ENCODE peak calls at places on chromosomes 12 and 14, in seven cellular contexts. B is upper lobe of left lung, F is HepG2, K is Panc1, P is prostate gland, M is SK-N-MC, J is suprapubic skin. T is an unnamed sample.

GRCh38 chr12:101414533-101415119 is 7.1 kb upstream of the ARL1 start:
- DNase-seq in B (no peak), M (peak; percentile 24), P (peak; percentile 46), F (peak; percentile 58), J (no peak), K (peak; percentile 68), T (no peak)

GRCh38 chr12:101608301-101609133 is 13.7 kb downstream of the MYBPC1 start:
- DNase-seq in J (no peak), K (no peak), F (peak; percentile 100), B (no peak), P (peak; percentile 91), M (no peak), T (peak; percentile 85)

GRCh38 chr12:112891093-112892024 is 15.4 kb upstream of the OAS1 start:
- DNase-seq in B (no peak), K (no peak), M (no peak), P (no peak), F (no peak), J (no peak), T (no peak)

GRCh38 chr14:64387232-64387737 is 868 bp upstream of the MTHFD1 start:
- DNase-seq in F (peak; percentile 10), J (no peak), K (no peak), M (no peak), P (peak; percentile 19), B (no peak), T (no peak)

GRCh38 chr14:45271858-45272537 is 19.0 kb upstream of the MIS18BP1 start:
- DNase-seq in B (no peak), J (no peak), F (no peak), K (no peak), M (no peak), P (no peak), T (no peak)

GRCh38 chr14:22011243-22011642 is 337.6 kb upstream of the OR4E1 start:
- DNase-seq in K (no peak), F (no peak), B (no peak), J (no peak), M (no peak), P (no peak), T (no peak)

GRCh38 chr12:113097716-113098427 is 37.7 kb downstream of the RASAL1 start:
- DNase-seq in J (no peak), M (no peak), P (no peak), B (no peak), K (no peak), F (no peak), T (no peak)

GRCh38 chr12:7293670-7294069 is 10.2 kb upstream of the ACSM4 start:
- DNase-seq in P (no peak), J (no peak), F (no peak), K (no peak), M (no peak), B (no peak), T (no peak)

GRCh38 chr12:38903596-38903995 is 1.8 kb downstream of the CPNE8 start:
- DNase-seq in F (no peak), P (no peak), B (no peak), M (no peak), J (no peak), K (no peak), T (no peak)

GRCh38 chr12:38895446-38895845 is 9.9 kb downstream of the CPNE8 start:
- DNase-seq in M (no peak), P (no peak), F (no peak), B (no peak), J (no peak), K (no peak), T (no peak)

GRCh38 chr12:38892976-38893375 is 12.4 kb downstream of the CPNE8 start:
- DNase-seq in P (no peak), B (no peak), J (no peak), M (no peak), K (no peak), F (no peak), T (no peak)

GRCh38 chr12:38892090-38892786 is 13.2 kb downstream of the CPNE8 start:
- DNase-seq in K (no peak), J (no peak), P (no peak), B (no peak), M (no peak), F (peak; percentile 92), T (peak; percentile 33)

DNA sequence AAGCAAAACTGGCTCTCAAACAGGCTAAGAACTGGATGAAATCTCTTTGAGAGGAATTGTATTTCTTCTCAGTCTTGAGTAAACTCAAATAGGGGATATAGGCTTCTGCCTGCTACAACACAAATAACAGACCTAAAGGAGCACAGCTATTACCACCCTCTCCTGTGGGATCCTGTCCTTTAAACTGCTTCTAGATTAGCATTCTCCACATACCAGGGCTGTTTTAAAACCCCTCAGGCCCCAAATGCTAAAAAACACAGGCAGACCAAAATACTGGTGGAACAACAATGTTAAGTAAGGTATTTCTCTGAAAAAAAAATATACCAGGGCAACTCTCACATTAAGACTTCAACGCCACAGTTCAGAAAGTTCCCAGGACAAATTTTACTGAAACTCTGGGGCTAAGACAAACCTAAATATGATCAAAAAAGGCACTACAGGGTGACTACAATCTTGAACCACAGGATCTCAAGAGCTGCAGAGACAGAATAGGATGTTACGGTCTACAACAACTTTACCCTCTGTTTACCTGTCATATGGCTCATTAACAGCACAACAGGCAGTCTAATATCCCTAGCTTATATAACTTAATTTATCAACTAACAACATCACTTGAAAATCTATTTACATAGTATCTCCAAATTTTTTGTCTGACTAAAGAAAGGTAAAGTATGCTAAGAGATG is 7.2 kb downstream of the CPNE8 start:
- DNase-seq in M (no peak), F (no peak), K (no peak), P (no peak), B (no peak), J (no peak), T (no peak)
- TF ChIP-seq POLR2AphosphoS5 in M (no peak), F (no peak), K (no peak), P (no peak), B (no peak), J (no peak), T (no peak)

GRCh38 chr12:26058308-26058707 is 66.5 kb downstream of the BHLHE41 start:
- DNase-seq in F (no peak), B (no peak), J (no peak), M (no peak), P (no peak), K (no peak), T (no peak)

GRCh38 chr12:26055087-26055486 is 69.8 kb downstream of the BHLHE41 start:
- DNase-seq in B (no peak), K (no peak), P (no peak), M (no peak), F (no peak), J (no peak), T (no peak)

GRCh38 chr12:26054383-26054782 is 70.5 kb downstream of the BHLHE41 start:
- DNase-seq in P (no peak), F (no peak), K (no peak), B (no peak), M (no peak), J (no peak), T (no peak)

GRCh38 chr12:26058818-26059217 is 66.0 kb downstream of the BHLHE41 start:
- DNase-seq in P (no peak), B (no peak), J (no peak), F (no peak), M (no peak), K (no peak), T (no peak)

DNA sequence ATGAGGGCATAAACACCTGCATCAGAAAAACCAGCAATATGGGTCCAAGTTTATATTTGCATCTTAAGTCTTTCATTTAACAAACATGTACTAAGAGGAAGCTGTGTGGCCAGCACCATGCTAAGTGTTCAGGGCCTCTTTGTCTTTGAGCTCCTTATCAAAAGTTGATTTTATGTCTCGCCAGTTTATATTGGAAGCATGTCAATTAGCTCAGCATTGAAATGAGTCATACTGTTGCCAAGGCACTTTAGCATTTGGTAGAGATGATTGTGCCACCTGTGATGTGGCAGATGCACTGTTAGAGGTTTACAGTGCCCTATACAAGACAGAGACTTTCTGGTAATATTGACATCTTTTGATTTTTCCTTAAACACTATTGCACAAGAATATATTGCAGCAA is 68.5 kb downstream of the BHLHE41 start:
- DNase-seq in J (no peak), M (no peak), F (no peak), P (peak; percentile 8), K (no peak), B (no peak), T (peak; percentile 61)
- TF ChIP-seq POLR2AphosphoS5 in J (no peak), M (no peak), F (no peak), P (peak; percentile 36), K (no peak), B (no peak), T (peak; percentile 43)

GRCh38 chr14:74503256-74503972 is 9.8 kb downstream of the ISCA2 start:
- DNase-seq in P (no peak), F (no peak), K (no peak), M (no peak), J (no peak), B (peak; percentile 49), T (peak; percentile 17)

GRCh38 chr14:74502236-74503019 is 8.9 kb downstream of the ISCA2 start:
- DNase-seq in P (no peak), M (no peak), F (peak; percentile 50), K (peak; percentile 30), J (no peak), B (peak; percentile 60), T (no peak)

GRCh38 chr14:74501691-74502090 is 8.1 kb downstream of the ISCA2 start:
- DNase-seq in F (no peak), M (no peak), K (no peak), B (no peak), P (no peak), J (no peak), T (no peak)

GRCh38 chr14:74501135-74501614 is 7.6 kb downstream of the ISCA2 start:
- DNase-seq in B (peak; percentile 53), P (peak; percentile 76), J (no peak), M (no peak), K (no peak), F (peak; percentile 52), T (peak; percentile 70)

DNA sequence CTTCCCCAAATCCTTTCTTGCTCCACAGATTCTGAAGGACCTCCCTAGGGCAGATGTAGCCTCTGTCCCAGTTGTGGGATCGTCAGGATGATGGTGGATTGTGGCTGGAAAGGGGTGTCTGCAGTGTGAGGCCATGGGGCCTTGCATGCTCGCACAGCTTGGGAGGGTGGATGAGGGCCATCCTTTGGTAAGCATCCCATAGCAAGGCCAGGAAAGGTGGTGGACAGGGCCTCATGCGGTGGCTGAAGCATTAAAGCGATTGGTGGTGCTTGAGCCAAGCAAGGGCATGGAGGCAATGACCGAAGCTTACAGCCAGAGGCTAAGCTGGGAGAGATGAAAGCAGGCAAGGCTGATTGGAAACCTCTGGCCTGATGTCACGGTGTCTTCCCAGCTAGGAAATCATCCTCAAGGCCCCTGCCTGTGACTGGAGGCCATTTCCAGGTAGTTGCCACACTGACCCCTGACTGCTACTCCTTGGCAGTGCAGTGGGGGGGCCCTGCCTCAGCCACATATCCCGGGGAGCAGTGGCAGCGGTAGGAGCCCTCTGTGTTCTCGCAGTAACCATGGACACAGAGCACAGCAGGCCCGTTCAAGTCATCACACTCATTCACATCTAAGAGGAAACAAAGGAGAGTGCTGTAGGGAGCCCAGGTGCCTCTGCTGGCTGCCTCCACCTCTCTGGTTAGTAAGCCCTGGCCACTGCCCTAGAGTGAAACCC is 7.0 kb downstream of the ISCA2 start:
- DNase-seq in M (no peak), K (no peak), B (no peak), F (no peak), P (no peak), J (no peak), T (no peak)
- TF ChIP-seq POLR2AphosphoS5 in M (no peak), K (no peak), B (no peak), F (no peak), P (no peak), J (no peak), T (no peak)

DNA sequence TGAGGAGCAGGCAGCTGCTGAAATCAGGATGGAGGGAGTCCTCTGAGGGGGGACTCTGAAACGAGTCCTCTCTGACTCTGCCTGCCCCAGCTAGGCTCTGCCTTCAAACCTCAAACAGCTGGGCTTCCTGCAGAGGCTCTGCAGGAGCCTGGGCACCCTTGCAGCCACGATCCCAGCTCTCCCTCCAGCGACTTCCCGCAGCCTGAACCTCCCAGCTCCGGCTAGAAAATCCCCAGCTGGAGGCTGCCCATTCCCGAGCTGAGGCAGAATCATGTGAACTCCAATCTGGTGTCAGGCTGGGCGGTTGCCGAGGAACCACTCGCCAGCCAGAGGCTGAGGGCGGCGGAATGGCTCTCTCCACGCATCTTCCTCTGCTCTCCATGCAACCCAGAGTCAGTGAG is at the start of gene GPR68:
- DNase-seq in J (no peak), M (no peak), K (no peak), P (no peak), B (peak; percentile 74), F (no peak), T (peak; percentile 57)
- TF ChIP-seq POLR2AphosphoS5 in J (no peak), M (no peak), K (no peak), P (no peak), B (no peak), F (no peak), T (no peak)

T was measured in stomach.